ENCODE peak calls at places on chromosomes 5 and 9, in seven cellular contexts. G is PC-3, O is mesothelial cell of epicardium, C is breast epithelium, U is heart right ventricle, S is GM13976, L is IMR-90. E is an unnamed sample.

GRCh38 chr9:134442087-134442470 is 115.8 kb downstream of the RXRA start:
- DNase-seq in L (no peak), C (no peak), S (no peak), G (no peak), O (no peak), U (no peak), E (no peak)

GRCh38 chr9:5789489-5789888 is 43.4 kb downstream of the ERMP1 start:
- DNase-seq in S (no peak), G (no peak), U (no peak), L (no peak), C (no peak), O (no peak), E (no peak)

GRCh38 chr5:45355189-45355992 is 340.8 kb downstream of the HCN1 start:
- DNase-seq in L (no peak), O (no peak), U (no peak), G (no peak), S (no peak), C (no peak), E (no peak)

GRCh38 chr5:82885657-82886389 is 191.4 kb downstream of the TMEM167A start:
- DNase-seq in S (peak), U (no peak), L (peak), C (no peak), O (no peak), G (peak), E (no peak)

GRCh38 chr5:35758151-35758724 is 98.5 kb upstream of the IL7R start:
- DNase-seq in L (no peak), S (no peak), O (no peak), C (no peak), G (no peak), U (no peak), E (no peak)

GRCh38 chr5:104095527-104095926 is 532.9 kb upstream of the NUDT12 start:
- DNase-seq in L (no peak), U (no peak), C (no peak), G (no peak), S (no peak), O (no peak), E (no peak)

GRCh38 chr5:144076521-144077083 is 93.9 kb downstream of the YIPF5 start:
- DNase-seq in S (no peak), G (no peak), U (no peak), O (no peak), C (no peak), L (no peak), E (no peak)

GRCh38 chr9:83024501-83025125 is 38.3 kb downstream of the RASEF start:
- DNase-seq in U (no peak), L (peak), C (no peak), O (no peak), G (no peak), S (no peak), E (no peak)

GRCh38 chr5:122835681-122836080 is 9.7 kb upstream of the SNX24 start:
- DNase-seq in S (no peak), U (no peak), O (no peak), L (no peak), G (no peak), C (no peak), E (no peak)

GRCh38 chr9:18320046-18320445 is 153.9 kb upstream of the ADAMTSL1 start:
- DNase-seq in U (no peak), O (no peak), C (no peak), L (peak), S (no peak), G (no peak), E (no peak)

GRCh38 chr5:151319334-151319733 is 15.8 kb upstream of the SLC36A3 start:
- DNase-seq in U (peak), S (peak), O (no peak), C (no peak), G (peak), L (peak), E (no peak)

GRCh38 chr9:136740491-136740890 is 2.2 kb downstream of the LCN10 start:
- DNase-seq in G (no peak), C (no peak), S (no peak), U (no peak), O (no peak), L (no peak), E (no peak)

GRCh38 chr5:102762095-102762534 is 7.0 kb downstream of the PAM start:
- DNase-seq in U (no peak), L (peak), S (no peak), G (peak), C (no peak), O (no peak), E (no peak)

GRCh38 chr9:16726718-16727451 is 143.6 kb downstream of the BNC2 start:
- DNase-seq in S (peak), L (peak), G (peak), O (peak), C (peak), U (peak), E (peak)

GRCh38 chr9:90268613-90269012 is 374.0 kb downstream of the DIRAS2 start:
- DNase-seq in L (no peak), U (no peak), S (no peak), C (no peak), O (no peak), G (no peak), E (no peak)

GRCh38 chr5:88888799-88889164 is 5.8 kb upstream of the MEF2C start:
- DNase-seq in C (no peak), O (no peak), L (no peak), G (no peak), U (no peak), S (no peak), E (no peak)

GRCh38 chr9:95977366-95977765 is 101.9 kb downstream of the ERCC6L2 start:
- DNase-seq in U (no peak), S (no peak), C (no peak), G (no peak), L (no peak), O (no peak), E (no peak)

GRCh38 chr5:167393328-167393727 is 898.1 kb upstream of the WWC1 start:
- DNase-seq in S (no peak), G (no peak), U (no peak), O (no peak), C (no peak), L (no peak), E (no peak)

GRCh38 chr5:372556-372910 is 51.0 kb downstream of the AHRR start:
- DNase-seq in U (peak), C (peak), G (no peak), O (no peak), S (no peak), L (no peak), E (peak)

GRCh38 chr5:2207966-2208544 is 325.3 kb upstream of the IRX4 start:
- DNase-seq in C (peak), U (no peak), G (peak), S (no peak), O (no peak), L (no peak), E (peak)
- TF ChIP-seq CTCF in C (peak), U (peak), G (peak), S (no peak), O (no peak), L (no peak), E (peak)

GRCh38 chr5:42636425-42636824 is 120.2 kb upstream of the CCDC152 start:
- DNase-seq in S (peak), U (no peak), C (no peak), O (no peak), G (peak), L (no peak), E (no peak)
- TF ChIP-seq CTCF in S (no peak), U (no peak), C (peak), O (no peak), G (peak), L (no peak), E (peak)

GRCh38 chr9:34591911-34592866 is 2.7 kb upstream of the CNTFR start:
- DNase-seq in U (no peak), S (peak), L (no peak), C (no peak), O (no peak), G (no peak), E (no peak)
- TF ChIP-seq CTCF in U (peak), S (no peak), L (no peak), C (no peak), O (peak), G (no peak), E (no peak)

GRCh38 chr5:64213568-64213967 is 47.9 kb downstream of the RNF180 start:
- DNase-seq in C (no peak), G (no peak), L (no peak), O (no peak), U (no peak), S (no peak), E (no peak)

GRCh38 chr5:64210866-64211265 is 45.2 kb downstream of the RNF180 start:
- DNase-seq in U (no peak), G (peak), L (peak), C (no peak), S (no peak), O (no peak), E (no peak)

GRCh38 chr5:64206653-64207052 is 41.0 kb downstream of the RNF180 start:
- DNase-seq in O (no peak), U (no peak), S (no peak), G (peak), L (no peak), C (no peak), E (no peak)

GRCh38 chr5:64209353-64209752 is 43.7 kb downstream of the RNF180 start:
- DNase-seq in S (no peak), C (no peak), O (no peak), G (no peak), L (no peak), U (no peak), E (no peak)

GRCh38 chr5:64207978-64208377 is 42.3 kb downstream of the RNF180 start:
- DNase-seq in U (no peak), C (no peak), S (no peak), G (peak), L (peak), O (no peak), E (no peak)
- TF ChIP-seq CTCF in U (peak), C (peak), S (no peak), G (peak), L (peak), O (peak), E (peak)

DNA sequence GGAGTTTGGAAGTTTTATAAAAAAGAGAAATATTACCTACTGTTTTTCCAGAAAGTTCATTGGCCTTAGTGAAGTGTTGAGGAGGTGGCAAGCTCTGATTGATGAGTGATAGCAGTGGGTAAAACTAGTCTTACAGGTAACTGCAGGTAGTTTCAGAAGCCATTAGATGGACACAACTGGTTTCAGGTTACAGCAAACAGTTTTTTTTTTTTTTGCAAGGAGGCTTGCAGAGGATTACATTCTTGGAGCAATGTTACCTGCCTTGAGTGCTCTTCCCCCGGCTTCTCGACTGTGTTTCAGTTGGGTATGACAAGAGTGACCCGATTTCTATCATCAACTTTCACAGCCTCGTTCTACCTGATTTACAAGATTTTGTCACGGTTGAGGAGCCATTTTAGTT is 333.4 kb downstream of the YTHDC2 start:
- DNase-seq in S (no peak), C (no peak), L (no peak), G (peak), U (no peak), O (no peak), E (no peak)
- TF ChIP-seq CTCF in S (no peak), C (no peak), L (no peak), G (no peak), U (no peak), O (no peak), E (no peak)

DNA sequence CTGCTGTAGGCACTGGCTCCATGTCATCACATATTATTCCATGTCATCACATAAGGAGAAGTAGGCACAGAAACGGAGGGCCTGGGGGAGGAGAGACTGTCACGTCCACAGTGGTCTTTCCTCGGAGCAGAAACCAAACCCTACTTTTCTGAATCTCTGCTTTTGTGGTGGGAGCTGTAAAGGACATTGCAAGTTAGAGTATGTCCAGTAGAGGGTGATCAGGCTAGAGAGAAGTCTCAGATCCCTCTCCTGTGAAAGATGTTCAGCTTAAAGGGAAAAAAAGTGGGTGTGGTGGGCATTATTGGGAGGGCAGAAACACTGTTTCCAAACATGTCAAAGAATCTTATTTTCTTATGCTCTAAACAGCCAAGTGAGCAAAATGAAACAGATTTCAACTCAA is 19.4 kb upstream of the FBP2 start:
- DNase-seq in S (no peak), O (no peak), L (no peak), C (no peak), G (peak), U (no peak), E (no peak)
- TF ChIP-seq CTCF in S (no peak), O (no peak), L (no peak), C (no peak), G (peak), U (no peak), E (no peak)

GRCh38 chr5:17443333-17444125 is 54.5 kb upstream of the TAF11L2 start:
- DNase-seq in U (no peak), S (no peak), L (no peak), O (no peak), G (no peak), C (no peak), E (no peak)
- TF ChIP-seq CTCF in U (no peak), S (no peak), L (no peak), O (no peak), G (no peak), C (no peak), E (no peak)

DNA sequence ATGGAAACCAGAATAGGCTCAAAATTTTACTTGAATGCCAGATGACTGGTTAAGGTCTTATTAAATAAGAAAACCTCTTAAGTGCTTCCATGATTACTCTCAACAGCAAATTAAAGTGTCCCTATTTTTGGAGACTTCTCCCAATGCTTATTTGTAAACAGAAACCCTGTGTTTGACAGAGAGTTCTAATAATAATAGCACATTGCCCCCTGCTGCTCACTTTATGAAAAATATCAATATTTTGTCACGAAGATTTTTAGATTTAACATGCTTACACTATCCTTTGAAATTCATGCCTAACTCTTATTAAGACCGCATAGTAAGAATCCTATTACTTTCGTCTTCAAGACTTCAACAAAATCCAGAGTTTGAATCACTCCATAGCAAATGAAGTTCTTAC is 75.4 kb upstream of the PRRC1 start:
- DNase-seq in G (peak), S (peak), U (no peak), O (no peak), L (peak), C (no peak), E (no peak)
- TF ChIP-seq CTCF in G (peak), S (no peak), U (peak), O (peak), L (peak), C (peak), E (peak)